ENCODE peak calls at places on chromosomes 12 and 14, in eight cellular contexts. One of them, this sample, is unnamed.

GRCh38 chr12:46267618-46268348 is 1.1 kb downstream of the SLC38A1 start:
- DNase-seq in activated T-helper 1 cell treated with Interleukin-2 at 50 U/mL for 16 hours: no peak
- DNase-seq in NCI-H460: no peak
- DNase-seq in NT2/D1: no peak
- DNase-seq in ELR: peak
- DNase-seq in activated T-cell treated with anti-CD3 and anti-CD28 coated beads, Interleukin-2, amount 50 U/mL, for 1 hour: peak
- DNase-seq in heart left ventricle: no peak
- DNase-seq in neuronal stem cell: no peak
- DNase-seq in this sample: no peak

GRCh38 chr14:33714527-33715222 is 236.2 kb downstream of the EGLN3 start:
- DNase-seq in NT2/D1: no peak
- DNase-seq in ELR: no peak
- DNase-seq in activated T-helper 1 cell treated with Interleukin-2 at 50 U/mL for 16 hours: no peak
- DNase-seq in NCI-H460: no peak
- DNase-seq in activated T-cell treated with anti-CD3 and anti-CD28 coated beads, Interleukin-2, amount 50 U/mL, for 1 hour: no peak
- DNase-seq in heart left ventricle: no peak
- DNase-seq in neuronal stem cell: no peak
- DNase-seq in this sample: no peak

GRCh38 chr12:53098354-53098981 is 1.0 kb downstream of the IGFBP6 start:
- DNase-seq in activated T-cell treated with anti-CD3 and anti-CD28 coated beads, Interleukin-2, amount 50 U/mL, for 1 hour: peak
- DNase-seq in neuronal stem cell: no peak
- DNase-seq in NT2/D1: no peak
- DNase-seq in NCI-H460: peak
- DNase-seq in activated T-helper 1 cell treated with Interleukin-2 at 50 U/mL for 16 hours: no peak
- DNase-seq in ELR: peak
- DNase-seq in heart left ventricle: no peak
- DNase-seq in this sample: peak

GRCh38 chr12:12941450-12942350 is 10.3 kb downstream of the GPRC5D start:
- DNase-seq in activated T-helper 1 cell treated with Interleukin-2 at 50 U/mL for 16 hours: no peak
- DNase-seq in heart left ventricle: no peak
- DNase-seq in activated T-cell treated with anti-CD3 and anti-CD28 coated beads, Interleukin-2, amount 50 U/mL, for 1 hour: no peak
- DNase-seq in NCI-H460: no peak
- DNase-seq in ELR: no peak
- DNase-seq in neuronal stem cell: no peak
- DNase-seq in NT2/D1: no peak
- DNase-seq in this sample: no peak

GRCh38 chr12:130708648-130709047 is 7.5 kb downstream of the RIMBP2 start:
- DNase-seq in NCI-H460: no peak
- DNase-seq in heart left ventricle: no peak
- DNase-seq in ELR: no peak
- DNase-seq in activated T-helper 1 cell treated with Interleukin-2 at 50 U/mL for 16 hours: no peak
- DNase-seq in neuronal stem cell: no peak
- DNase-seq in activated T-cell treated with anti-CD3 and anti-CD28 coated beads, Interleukin-2, amount 50 U/mL, for 1 hour: no peak
- DNase-seq in NT2/D1: no peak
- DNase-seq in this sample: no peak

GRCh38 chr12:85865905-85866304 is 8.2 kb upstream of the NTS start:
- DNase-seq in NT2/D1: no peak
- DNase-seq in NCI-H460: no peak
- DNase-seq in neuronal stem cell: no peak
- DNase-seq in heart left ventricle: no peak
- DNase-seq in activated T-helper 1 cell treated with Interleukin-2 at 50 U/mL for 16 hours: no peak
- DNase-seq in ELR: peak
- DNase-seq in activated T-cell treated with anti-CD3 and anti-CD28 coated beads, Interleukin-2, amount 50 U/mL, for 1 hour: no peak
- DNase-seq in this sample: no peak

GRCh38 chr12:10082057-10082874 is 16.5 kb downstream of the CLEC1A start:
- DNase-seq in ELR: peak
- DNase-seq in NT2/D1: no peak
- DNase-seq in activated T-helper 1 cell treated with Interleukin-2 at 50 U/mL for 16 hours: no peak
- DNase-seq in NCI-H460: no peak
- DNase-seq in neuronal stem cell: no peak
- DNase-seq in heart left ventricle: no peak
- DNase-seq in activated T-cell treated with anti-CD3 and anti-CD28 coated beads, Interleukin-2, amount 50 U/mL, for 1 hour: no peak
- DNase-seq in this sample: peak

GRCh38 chr12:4355843-4356327 is 23.6 kb downstream of the FGF23 start:
- DNase-seq in neuronal stem cell: peak
- DNase-seq in ELR: peak
- DNase-seq in activated T-helper 1 cell treated with Interleukin-2 at 50 U/mL for 16 hours: peak
- DNase-seq in NCI-H460: peak
- DNase-seq in NT2/D1: peak
- DNase-seq in activated T-cell treated with anti-CD3 and anti-CD28 coated beads, Interleukin-2, amount 50 U/mL, for 1 hour: peak
- DNase-seq in heart left ventricle: no peak
- DNase-seq in this sample: no peak

GRCh38 chr12:117331691-117332090 is 29.7 kb downstream of the NOS1 start:
- DNase-seq in activated T-helper 1 cell treated with Interleukin-2 at 50 U/mL for 16 hours: no peak
- DNase-seq in neuronal stem cell: no peak
- DNase-seq in NCI-H460: no peak
- DNase-seq in ELR: peak
- DNase-seq in activated T-cell treated with anti-CD3 and anti-CD28 coated beads, Interleukin-2, amount 50 U/mL, for 1 hour: no peak
- DNase-seq in NT2/D1: no peak
- DNase-seq in heart left ventricle: no peak
- DNase-seq in this sample: no peak

GRCh38 chr12:122789637-122790036 is 15.3 kb downstream of the CCDC62 start:
- DNase-seq in neuronal stem cell: no peak
- DNase-seq in activated T-cell treated with anti-CD3 and anti-CD28 coated beads, Interleukin-2, amount 50 U/mL, for 1 hour: no peak
- DNase-seq in NT2/D1: no peak
- DNase-seq in activated T-helper 1 cell treated with Interleukin-2 at 50 U/mL for 16 hours: no peak
- DNase-seq in ELR: no peak
- DNase-seq in heart left ventricle: no peak
- DNase-seq in NCI-H460: no peak
- DNase-seq in this sample: no peak

GRCh38 chr12:122182887-122183587 is at the start of gene LRRC43:
- DNase-seq in heart left ventricle: no peak
- DNase-seq in activated T-helper 1 cell treated with Interleukin-2 at 50 U/mL for 16 hours: peak
- DNase-seq in NCI-H460: no peak
- DNase-seq in activated T-cell treated with anti-CD3 and anti-CD28 coated beads, Interleukin-2, amount 50 U/mL, for 1 hour: peak
- DNase-seq in ELR: peak
- DNase-seq in neuronal stem cell: peak
- DNase-seq in NT2/D1: no peak
- DNase-seq in this sample: no peak

GRCh38 chr12:113127791-113128199 is 7.8 kb downstream of the RASAL1 start:
- DNase-seq in neuronal stem cell: no peak
- DNase-seq in heart left ventricle: no peak
- DNase-seq in activated T-helper 1 cell treated with Interleukin-2 at 50 U/mL for 16 hours: no peak
- DNase-seq in activated T-cell treated with anti-CD3 and anti-CD28 coated beads, Interleukin-2, amount 50 U/mL, for 1 hour: no peak
- DNase-seq in NCI-H460: no peak
- DNase-seq in NT2/D1: no peak
- DNase-seq in ELR: no peak
- DNase-seq in this sample: no peak

This sample was measured in NCI-H226.